ENCODE peak calls at places on chromosomes 7 and 10, in five cellular contexts. P, Q, C, S and T are unnamed samples.

GRCh38 chr10:16652154-16652553 is 130.5 kb upstream of the C1QL3 start:
- DNase-seq in P (no peak), Q (no peak), C (peak; percentile 26), S (no peak), T (no peak)

GRCh38 chr10:124087672-124088634 is 5.4 kb downstream of the CHST15 start:
- DNase-seq in P (peak; percentile 55), Q (no peak), C (no peak), S (no peak), T (no peak)

GRCh38 chr7:151104411-151105235 is 18.3 kb downstream of the AGAP3 start:
- DNase-seq in P (no peak), Q (no peak), C (peak; percentile 41), S (no peak), T (no peak)

GRCh38 chr10:11451640-11452260 is 159.7 kb downstream of the USP6NL start:
- DNase-seq in P (no peak), Q (peak; percentile 22), C (no peak), S (no peak), T (no peak)

GRCh38 chr7:125668321-125668993 is 738.8 kb upstream of the POT1 start:
- DNase-seq in P (no peak), Q (no peak), C (no peak), S (no peak), T (no peak)

GRCh38 chr7:133081119-133081604 is 728 bp downstream of the CHCHD3 start:
- DNase-seq in P (peak; percentile 25), Q (no peak), C (peak; percentile 1), S (peak; percentile 15), T (peak; percentile 5)

GRCh38 chr7:117008849-117009531 is 55.7 kb downstream of the ST7 start:
- DNase-seq in P (no peak), Q (no peak), C (peak; percentile 62), S (peak; percentile 24), T (no peak)

GRCh38 chr10:114412907-114413386 is 8.6 kb upstream of the AFAP1L2 start:
- DNase-seq in P (no peak), Q (no peak), C (peak; percentile 37), S (no peak), T (no peak)

GRCh38 chr10:28381465-28381864 is 78.6 kb upstream of the MPP7 start:
- DNase-seq in P (no peak), Q (no peak), C (no peak), S (no peak), T (no peak)

GRCh38 chr10:33115720-33116119 is 157.7 kb upstream of the ITGB1 start:
- DNase-seq in P (no peak), Q (no peak), C (no peak), S (no peak), T (no peak)

GRCh38 chr7:98137826-98138151 is 31.1 kb downstream of the LMTK2 start:
- DNase-seq in P (no peak), Q (no peak), C (no peak), S (no peak), T (no peak)

GRCh38 chr10:131249957-131250347 is 61.6 kb downstream of the TCERG1L start:
- DNase-seq in P (no peak), Q (no peak), C (no peak), S (no peak), T (no peak)

GRCh38 chr10:24762161-24762924 is 38.7 kb upstream of the ARHGAP21 start:
- DNase-seq in P (peak; percentile 2), Q (no peak), C (peak; percentile 71), S (no peak), T (no peak)

GRCh38 chr10:34859170-34859569 is 44.1 kb upstream of the PARD3 start:
- DNase-seq in P (no peak), Q (no peak), C (no peak), S (no peak), T (no peak)

GRCh38 chr10:126247454-126247975 is 140.8 kb downstream of the ADAM12 start:
- DNase-seq in P (no peak), Q (no peak), C (peak; percentile 96), S (no peak), T (no peak)

GRCh38 chr10:124554085-124554858 is 92.6 kb downstream of the LHPP start:
- DNase-seq in P (no peak), Q (no peak), C (no peak), S (no peak), T (no peak)

GRCh38 chr7:84847790-84848189 is 339.1 kb downstream of the SEMA3D start:
- DNase-seq in P (no peak), Q (no peak), C (no peak), S (no peak), T (no peak)

GRCh38 chr7:70016044-70016770 is 417.9 kb downstream of the AUTS2 start:
- DNase-seq in P (no peak), Q (no peak), C (peak; percentile 91), S (no peak), T (no peak)